ENCODE peak calls at places on chromosomes 4 and X, in six cellular contexts. I is HFFc6; H is upper lobe of left lung; P is MM.1S; M is germinal center; A is stimulated activated CD8-positive, alpha-beta memory T cell treated with anti-CD3 and anti-CD28 coated beads, Interleukin-12 subunit alpha, Interleukin-12 subunit beta, amount 100 ng/mL, for 4 hours. L is an unnamed sample.
A peak's percentile ranks its signal among the peaks of the same experiment; 100 is the strongest.

GRCh38 chr4:1670279-1670678 is 13.8 kb downstream of the FAM53A start:
- DNase-seq in H (no peak), M (no peak), A (no peak), I (no peak), P (no peak), L (no peak)

GRCh38 chr4:30370105-30370504 is 350.1 kb upstream of the PCDH7 start:
- DNase-seq in M (no peak), A (no peak), I (no peak), H (no peak), P (no peak), L (no peak)

GRCh38 chrX:121851033-121851432 is 803.6 kb downstream of the GLUD2 start:
- DNase-seq in A (no peak), H (no peak), I (no peak), M (no peak), P (no peak), L (no peak)

GRCh38 chr4:45475490-45475889 is 648.4 kb downstream of the GABRG1 start:
- DNase-seq in M (no peak), A (no peak), P (no peak), I (no peak), H (no peak), L (no peak)

GRCh38 chrX:107731831-107732502 is 43.6 kb downstream of the TSC22D3 start:
- DNase-seq in P (no peak), H (peak; percentile 95), I (peak; percentile 39), A (no peak), M (no peak), L (no peak)

GRCh38 chrX:41661366-41662095 is 27.2 kb upstream of the GPR34 start:
- DNase-seq in I (peak; percentile 26), H (no peak), P (no peak), A (no peak), M (no peak), L (no peak)

GRCh38 chrX:150361777-150362351 is 1.3 kb upstream of the MAMLD1 start:
- DNase-seq in A (no peak), H (no peak), M (no peak), I (no peak), P (no peak), L (no peak)

GRCh38 chr4:45347056-45347455 is 620.7 kb upstream of the GNPDA2 start:
- DNase-seq in I (no peak), P (no peak), A (no peak), M (no peak), H (no peak), L (no peak)

GRCh38 chr4:52248836-52249235 is 197.7 kb downstream of the SPATA18 start:
- DNase-seq in H (no peak), I (no peak), P (no peak), A (no peak), M (no peak), L (no peak)

GRCh38 chrX:152912121-152912520 is 14.3 kb downstream of the ZNF185 start:
- DNase-seq in A (no peak), M (peak; percentile 63), I (no peak), P (no peak), H (no peak), L (no peak)

GRCh38 chr4:73735231-73735630 is 5.1 kb upstream of the CXCL8 start:
- DNase-seq in P (no peak), M (peak; percentile 9), I (peak; percentile 39), H (no peak), A (no peak), L (no peak)

GRCh38 chr4:81255524-81255923 is 40.5 kb upstream of the PRKG2 start:
- DNase-seq in P (no peak), M (no peak), H (no peak), I (no peak), A (no peak), L (no peak)

GRCh38 chrX:2609431-2610238 is 81.5 kb upstream of the CD99 start:
- DNase-seq in H (no peak), M (no peak), P (peak; percentile 11), A (no peak), I (no peak), L (no peak)

GRCh38 chr4:145012841-145013240 is 85.2 kb downstream of the ANAPC10 start:
- DNase-seq in I (peak; percentile 33), A (no peak), M (no peak), P (no peak), H (no peak), L (no peak)

GRCh38 chr4:81445196-81445595 is 26.5 kb downstream of the RASGEF1B start:
- DNase-seq in H (no peak), I (no peak), A (no peak), M (no peak), P (no peak), L (no peak)

GRCh38 chr4:151199496-151200190 is 77.3 kb upstream of the PRSS48 start:
- DNase-seq in H (no peak), I (no peak), A (no peak), P (no peak), M (no peak), L (no peak)